ENCODE peak calls at places on chromosome 12, in five cellular contexts. Y, P, M, X and K are unnamed samples.
A peak's percentile ranks its signal among the peaks of the same experiment; 100 is the strongest.

GRCh38 chr12:14394317-14395058 is 29.0 kb downstream of the ATF7IP start:
- DNase-seq in Y (no peak), P (peak; percentile 86), M (peak; percentile 79), X (no peak), K (peak; percentile 41)

GRCh38 chr12:8127138-8127537 is 3.7 kb downstream of the CLEC4A start:
- DNase-seq in Y (no peak), P (no peak), M (no peak), X (no peak), K (no peak)

GRCh38 chr12:27822076-27822712 is 42.2 kb upstream of the MANSC4 start:
- DNase-seq in Y (no peak), P (peak; percentile 98), M (peak; percentile 68), X (no peak), K (no peak)

GRCh38 chr12:21695896-21696295 is 38.3 kb upstream of the LDHB start:
- DNase-seq in Y (no peak), P (no peak), M (peak; percentile 86), X (no peak), K (no peak)

GRCh38 chr12:76583301-76583700 is 23.7 kb upstream of the OSBPL8 start:
- DNase-seq in Y (no peak), P (no peak), M (no peak), X (no peak), K (no peak)

GRCh38 chr12:76666272-76666845 is 97.6 kb upstream of the ZDHHC17 start:
- DNase-seq in Y (no peak), P (no peak), M (no peak), X (no peak), K (no peak)

GRCh38 chr12:127060310-127060847 is 1206.6 kb upstream of the TMEM132C start:
- DNase-seq in Y (no peak), P (no peak), M (no peak), X (no peak), K (no peak)

GRCh38 chr12:32558941-32559340 is 120.2 kb upstream of the DNM1L start:
- DNase-seq in Y (no peak), P (peak; percentile 37), M (peak; percentile 82), X (no peak), K (no peak)

GRCh38 chr12:62291888-62292760 is 31.9 kb downstream of the USP15 start:
- DNase-seq in Y (no peak), P (peak; percentile 62), M (peak; percentile 31), X (no peak), K (no peak)

GRCh38 chr12:4450551-4451112 is 5.0 kb upstream of the FGF6 start:
- DNase-seq in Y (no peak), P (no peak), M (peak; percentile 0), X (no peak), K (no peak)

GRCh38 chr12:95629392-95629791 is 78.1 kb upstream of the USP44 start:
- DNase-seq in Y (no peak), P (no peak), M (no peak), X (no peak), K (no peak)

GRCh38 chr12:69657376-69658137 is 41.5 kb downstream of the BEST3 start:
- DNase-seq in Y (no peak), P (no peak), M (peak; percentile 35), X (no peak), K (no peak)

GRCh38 chr12:24378548-24379011 is 429.1 kb upstream of the SOX5 start:
- DNase-seq in Y (no peak), P (peak; percentile 73), M (peak; percentile 88), X (no peak), K (no peak)